ENCODE peak calls at places on chromosomes 13 and 19, in seven cellular contexts. One of them, this sample, is unnamed.
A peak's percentile ranks its signal among the peaks of the same experiment; 100 is the strongest.

GRCh38 chr19:40663712-40664692 is 26.4 kb downstream of the NUMBL start:
- DNase-seq in mesenchymal stem cell: peak; percentile 63
- DNase-seq in H9: no peak
- DNase-seq in neuronal stem cell: no peak
- DNase-seq in trophoblast cell: no peak
- DNase-seq in IMR-90: peak; percentile 50
- DNase-seq in H1: no peak
- DNase-seq in this sample: peak; percentile 45

GRCh38 chr19:11420894-11421606 is 1.9 kb upstream of the RGL3 start:
- DNase-seq in neuronal stem cell: no peak
- DNase-seq in trophoblast cell: no peak
- DNase-seq in IMR-90: no peak
- DNase-seq in mesenchymal stem cell: no peak
- DNase-seq in H1: peak; percentile 86
- DNase-seq in H9: peak; percentile 79
- DNase-seq in this sample: peak; percentile 46

GRCh38 chr19:12364391-12365093 is 941 bp downstream of the ZNF442 start:
- DNase-seq in H1: no peak
- DNase-seq in H9: peak; percentile 18
- DNase-seq in mesenchymal stem cell: peak; percentile 26
- DNase-seq in neuronal stem cell: no peak
- DNase-seq in IMR-90: peak; percentile 4
- DNase-seq in trophoblast cell: peak; percentile 29
- DNase-seq in this sample: peak; percentile 17

GRCh38 chr13:99356216-99357089 is 49.3 kb upstream of the GPR183 start:
- DNase-seq in mesenchymal stem cell: peak; percentile 97
- DNase-seq in H1: peak; percentile 40
- DNase-seq in neuronal stem cell: no peak
- DNase-seq in H9: no peak
- DNase-seq in IMR-90: peak; percentile 87
- DNase-seq in trophoblast cell: peak; percentile 36
- DNase-seq in this sample: no peak

GRCh38 chr13:80022146-80022545 is 318.8 kb downstream of the SPRY2 start:
- DNase-seq in IMR-90: no peak
- DNase-seq in mesenchymal stem cell: no peak
- DNase-seq in neuronal stem cell: no peak
- DNase-seq in trophoblast cell: no peak
- DNase-seq in H9: no peak
- DNase-seq in H1: no peak
- DNase-seq in this sample: no peak

GRCh38 chr19:18743281-18743825 is 47.8 kb downstream of the COMP start:
- DNase-seq in trophoblast cell: peak; percentile 76
- DNase-seq in neuronal stem cell: no peak
- DNase-seq in IMR-90: peak; percentile 76
- DNase-seq in H9: peak; percentile 29
- DNase-seq in mesenchymal stem cell: peak; percentile 81
- DNase-seq in H1: no peak
- DNase-seq in this sample: no peak

GRCh38 chr19:32675720-32676185 is at the start of gene RGS9BP:
- DNase-seq in neuronal stem cell: peak; percentile 46
- DNase-seq in mesenchymal stem cell: peak; percentile 82
- DNase-seq in H1: peak; percentile 78
- DNase-seq in H9: peak; percentile 66
- DNase-seq in IMR-90: peak; percentile 59
- DNase-seq in trophoblast cell: peak; percentile 71
- DNase-seq in this sample: peak; percentile 49

GRCh38 chr19:3440082-3440481 is 40.2 kb downstream of the SMIM24 start:
- DNase-seq in neuronal stem cell: no peak
- DNase-seq in mesenchymal stem cell: no peak
- DNase-seq in H9: peak; percentile 81
- DNase-seq in IMR-90: no peak
- DNase-seq in H1: peak; percentile 92
- DNase-seq in trophoblast cell: peak; percentile 67
- DNase-seq in this sample: peak; percentile 74

GRCh38 chr13:96299235-96299634 is 209.3 kb downstream of the HS6ST3 start:
- DNase-seq in H1: no peak
- DNase-seq in IMR-90: no peak
- DNase-seq in mesenchymal stem cell: no peak
- DNase-seq in H9: no peak
- DNase-seq in trophoblast cell: no peak
- DNase-seq in neuronal stem cell: no peak
- DNase-seq in this sample: peak; percentile 30

GRCh38 chr13:40580566-40581276 is 85.7 kb downstream of the FOXO1 start:
- DNase-seq in H1: no peak
- DNase-seq in IMR-90: no peak
- DNase-seq in trophoblast cell: no peak
- DNase-seq in neuronal stem cell: no peak
- DNase-seq in H9: no peak
- DNase-seq in mesenchymal stem cell: no peak
- DNase-seq in this sample: no peak

GRCh38 chr19:36120092-36120983 is 5.1 kb downstream of the TBCB start:
- DNase-seq in H1: no peak
- DNase-seq in mesenchymal stem cell: no peak
- DNase-seq in trophoblast cell: no peak
- DNase-seq in neuronal stem cell: no peak
- DNase-seq in H9: no peak
- DNase-seq in IMR-90: no peak
- DNase-seq in this sample: no peak

GRCh38 chr19:47518139-47518538 is 3.3 kb upstream of the NAPA start:
- DNase-seq in trophoblast cell: no peak
- DNase-seq in mesenchymal stem cell: no peak
- DNase-seq in H9: no peak
- DNase-seq in IMR-90: no peak
- DNase-seq in H1: no peak
- DNase-seq in neuronal stem cell: no peak
- DNase-seq in this sample: no peak

GRCh38 chr19:16454519-16454918 is 17.3 kb downstream of the EPS15L1 start:
- DNase-seq in H1: no peak
- DNase-seq in neuronal stem cell: no peak
- DNase-seq in IMR-90: no peak
- DNase-seq in mesenchymal stem cell: no peak
- DNase-seq in H9: no peak
- DNase-seq in trophoblast cell: no peak
- DNase-seq in this sample: no peak

GRCh38 chr13:22211876-22212275 is 541.0 kb downstream of the FGF9 start:
- DNase-seq in H1: no peak
- DNase-seq in trophoblast cell: no peak
- DNase-seq in IMR-90: no peak
- DNase-seq in mesenchymal stem cell: no peak
- DNase-seq in neuronal stem cell: no peak
- DNase-seq in H9: no peak
- DNase-seq in this sample: no peak

GRCh38 chr13:73657821-73658540 is 476.2 kb downstream of the KLF12 start:
- DNase-seq in neuronal stem cell: no peak
- DNase-seq in trophoblast cell: no peak
- DNase-seq in mesenchymal stem cell: no peak
- DNase-seq in IMR-90: no peak
- DNase-seq in H9: no peak
- DNase-seq in H1: no peak
- DNase-seq in this sample: peak; percentile 18

GRCh38 chr13:45406421-45406820 is 11.8 kb downstream of the SLC25A30 start:
- DNase-seq in IMR-90: no peak
- DNase-seq in H1: no peak
- DNase-seq in mesenchymal stem cell: no peak
- DNase-seq in H9: no peak
- DNase-seq in trophoblast cell: no peak
- DNase-seq in neuronal stem cell: no peak
- DNase-seq in this sample: no peak

GRCh38 chr19:42421591-42422031 is 5.6 kb downstream of the LIPE start:
- DNase-seq in neuronal stem cell: no peak
- DNase-seq in trophoblast cell: no peak
- DNase-seq in IMR-90: no peak
- DNase-seq in mesenchymal stem cell: no peak
- DNase-seq in H1: no peak
- DNase-seq in H9: no peak
- DNase-seq in this sample: no peak

GRCh38 chr13:112861876-112862615 is 107.0 kb upstream of the MCF2L start:
- DNase-seq in IMR-90: no peak
- DNase-seq in H9: no peak
- DNase-seq in mesenchymal stem cell: no peak
- DNase-seq in neuronal stem cell: no peak
- DNase-seq in trophoblast cell: no peak
- DNase-seq in H1: no peak
- DNase-seq in this sample: no peak

GRCh38 chr13:110283661-110284516 is 23.1 kb downstream of the COL4A1 start:
- DNase-seq in H9: no peak
- DNase-seq in trophoblast cell: no peak
- DNase-seq in neuronal stem cell: no peak
- DNase-seq in H1: no peak
- DNase-seq in IMR-90: peak; percentile 66
- DNase-seq in mesenchymal stem cell: no peak
- DNase-seq in this sample: no peak

GRCh38 chr13:110287031-110287828 is 19.7 kb downstream of the COL4A1 start:
- DNase-seq in neuronal stem cell: no peak
- DNase-seq in H1: no peak
- DNase-seq in mesenchymal stem cell: no peak
- DNase-seq in trophoblast cell: peak; percentile 99
- DNase-seq in H9: no peak
- DNase-seq in IMR-90: no peak
- DNase-seq in this sample: no peak

GRCh38 chr13:110284809-110285519 is 22.0 kb downstream of the COL4A1 start:
- DNase-seq in neuronal stem cell: no peak
- DNase-seq in H9: no peak
- DNase-seq in mesenchymal stem cell: no peak
- DNase-seq in IMR-90: no peak
- DNase-seq in trophoblast cell: peak; percentile 68
- DNase-seq in H1: no peak
- DNase-seq in this sample: no peak

GRCh38 chr13:110289174-110289573 is 17.8 kb downstream of the COL4A1 start:
- DNase-seq in IMR-90: no peak
- DNase-seq in H1: no peak
- DNase-seq in neuronal stem cell: no peak
- DNase-seq in mesenchymal stem cell: no peak
- DNase-seq in H9: no peak
- DNase-seq in trophoblast cell: no peak
- DNase-seq in this sample: no peak

GRCh38 chr13:110285991-110286923 is 20.7 kb downstream of the COL4A1 start:
- DNase-seq in H9: no peak
- DNase-seq in mesenchymal stem cell: no peak
- DNase-seq in neuronal stem cell: no peak
- DNase-seq in H1: no peak
- DNase-seq in IMR-90: no peak
- DNase-seq in trophoblast cell: peak; percentile 93
- DNase-seq in this sample: no peak
- H3K4ac ChIP-seq in H9: no peak overlapping the region
- H3K4ac ChIP-seq in mesenchymal stem cell: no peak overlapping the region
- H3K4ac ChIP-seq in neuronal stem cell: no peak overlapping the region
- H3K4ac ChIP-seq in H1: no peak overlapping the region
- H3K4ac ChIP-seq in IMR-90: no peak overlapping the region
- H3K4ac ChIP-seq in trophoblast cell: no peak overlapping the region
- H3K4ac ChIP-seq in this sample: no peak overlapping the region

GRCh38 chr13:97559030-97559429 is 125.1 kb downstream of the RAP2A start:
- DNase-seq in IMR-90: no peak
- DNase-seq in mesenchymal stem cell: no peak
- DNase-seq in H9: no peak
- DNase-seq in trophoblast cell: no peak
- DNase-seq in H1: no peak
- DNase-seq in neuronal stem cell: no peak
- DNase-seq in this sample: no peak

GRCh38 chr13:97555034-97555433 is 121.1 kb downstream of the RAP2A start:
- DNase-seq in mesenchymal stem cell: no peak
- DNase-seq in trophoblast cell: no peak
- DNase-seq in IMR-90: no peak
- DNase-seq in neuronal stem cell: no peak
- DNase-seq in H9: no peak
- DNase-seq in H1: no peak
- DNase-seq in this sample: no peak

GRCh38 chr13:97561182-97561581 is 127.2 kb downstream of the RAP2A start:
- DNase-seq in IMR-90: no peak
- DNase-seq in H1: no peak
- DNase-seq in neuronal stem cell: no peak
- DNase-seq in mesenchymal stem cell: no peak
- DNase-seq in trophoblast cell: no peak
- DNase-seq in H9: no peak
- DNase-seq in this sample: no peak

GRCh38 chr13:97562962-97563361 is 129.0 kb downstream of the RAP2A start:
- DNase-seq in H9: no peak
- DNase-seq in mesenchymal stem cell: no peak
- DNase-seq in trophoblast cell: no peak
- DNase-seq in IMR-90: no peak
- DNase-seq in neuronal stem cell: no peak
- DNase-seq in H1: no peak
- DNase-seq in this sample: no peak

GRCh38 chr13:97559981-97560380 is 126.0 kb downstream of the RAP2A start:
- DNase-seq in trophoblast cell: no peak
- DNase-seq in neuronal stem cell: no peak
- DNase-seq in H1: no peak
- DNase-seq in mesenchymal stem cell: no peak
- DNase-seq in IMR-90: no peak
- DNase-seq in H9: no peak
- DNase-seq in this sample: no peak
- H3K23ac ChIP-seq in trophoblast cell: no peak overlapping the region
- H3K23ac ChIP-seq in neuronal stem cell: no peak overlapping the region
- H3K23ac ChIP-seq in H1: no peak overlapping the region
- H3K23ac ChIP-seq in mesenchymal stem cell: no peak overlapping the region
- H3K23ac ChIP-seq in IMR-90: no peak overlapping the region
- H3K23ac ChIP-seq in H9: no peak overlapping the region
- H3K23ac ChIP-seq in this sample: no peak overlapping the region

DNA sequence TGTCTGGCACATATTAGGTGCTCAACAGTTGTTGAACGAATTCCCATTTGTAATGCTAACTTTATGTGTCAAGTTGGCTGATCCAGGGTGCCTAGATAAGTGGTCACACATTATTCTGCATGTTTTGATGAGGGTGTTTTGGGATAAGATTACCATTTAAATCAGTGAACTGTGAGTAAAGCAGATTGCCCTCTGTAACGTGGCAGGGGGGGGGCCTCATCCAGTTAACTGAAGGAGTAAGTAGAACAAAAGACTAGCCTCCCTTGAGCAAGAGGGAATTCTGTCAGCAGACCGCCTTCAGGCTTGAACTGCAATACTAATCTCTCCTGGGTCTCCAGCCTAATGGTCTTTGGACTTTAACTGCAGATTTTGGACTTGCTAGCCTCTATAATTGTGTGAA is 4.1 kb upstream of the TEX30 start:
- DNase-seq in neuronal stem cell: no peak
- DNase-seq in mesenchymal stem cell: no peak
- DNase-seq in H9: no peak
- DNase-seq in H1: no peak
- DNase-seq in trophoblast cell: no peak
- DNase-seq in IMR-90: no peak
- DNase-seq in this sample: no peak
- H3K4ac ChIP-seq in neuronal stem cell: no peak overlapping the region
- H3K4ac ChIP-seq in mesenchymal stem cell: no peak overlapping the region
- H3K4ac ChIP-seq in H9: no peak overlapping the region
- H3K4ac ChIP-seq in H1: no peak overlapping the region
- H3K4ac ChIP-seq in trophoblast cell: no peak overlapping the region
- H3K4ac ChIP-seq in IMR-90: no peak overlapping the region
- H3K4ac ChIP-seq in this sample: no peak overlapping the region

DNA sequence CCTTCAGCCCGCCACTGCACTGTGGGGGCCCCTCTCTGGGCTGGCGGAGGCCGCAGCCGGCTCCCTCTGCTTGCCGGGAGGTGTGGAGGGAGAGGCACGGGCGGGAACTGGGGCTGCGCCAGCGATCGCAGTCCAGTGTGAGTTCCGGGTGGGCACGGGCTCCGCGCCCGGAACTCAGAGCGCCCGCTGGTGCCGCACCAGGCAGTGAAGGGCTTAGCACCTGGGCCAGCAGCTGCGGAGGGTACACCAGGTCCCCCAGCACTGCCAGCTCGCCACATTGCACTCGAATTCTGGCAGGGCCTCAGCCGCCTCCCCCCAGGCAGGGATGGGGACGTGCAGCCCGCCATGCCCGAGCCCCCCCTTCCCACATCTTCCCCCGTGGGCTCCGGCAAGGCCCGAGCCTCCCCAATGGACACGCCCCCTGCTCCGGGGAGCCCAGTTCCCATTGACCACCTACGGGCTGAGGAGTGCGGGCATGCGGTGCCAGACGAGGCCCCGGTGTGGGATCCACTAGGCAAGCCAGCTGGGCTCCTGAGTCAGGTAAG is 135.9 kb upstream of the RFC3 start:
- DNase-seq in IMR-90: no peak
- DNase-seq in H9: no peak
- DNase-seq in H1: no peak
- DNase-seq in trophoblast cell: no peak
- DNase-seq in neuronal stem cell: no peak
- DNase-seq in mesenchymal stem cell: no peak
- DNase-seq in this sample: no peak
- H3K23ac ChIP-seq in IMR-90: no peak overlapping the region
- H3K23ac ChIP-seq in H9: no peak overlapping the region
- H3K23ac ChIP-seq in H1: no peak overlapping the region
- H3K23ac ChIP-seq in trophoblast cell: no peak overlapping the region
- H3K23ac ChIP-seq in neuronal stem cell: no peak overlapping the region
- H3K23ac ChIP-seq in mesenchymal stem cell: no peak overlapping the region
- H3K23ac ChIP-seq in this sample: no peak overlapping the region

This sample was measured in mesendoderm.